ENCODE peak calls at places on chromosomes 11 and 22, in ten cellular contexts. V, G, R, A, O, H, K, J, W and U are unnamed samples.

GRCh38 chr22:40499187-40499753 is 128.9 kb downstream of the SGSM3 start:
- DNase-seq in V (peak; percentile 57), G (no peak), R (peak; percentile 43), A (no peak), O (no peak), H (no peak), K (peak; percentile 97), J (peak; percentile 95), W (peak; percentile 89), U (no peak)

GRCh38 chr11:117750357-117750756 is 46.7 kb downstream of the DSCAML1 start:
- DNase-seq in V (no peak), G (no peak), R (no peak), A (no peak), O (no peak), H (no peak), K (no peak), J (no peak), W (no peak), U (no peak)

GRCh38 chr11:16669799-16670415 is 68.5 kb upstream of the C11orf58 start:
- DNase-seq in V (peak; percentile 66), G (no peak), R (no peak), A (no peak), O (no peak), H (no peak), K (peak; percentile 24), J (peak; percentile 59), W (no peak), U (no peak)

GRCh38 chr11:20609727-20610707 is 10.6 kb downstream of the SLC6A5 start:
- DNase-seq in V (peak; percentile 75), G (peak; percentile 88), R (peak; percentile 77), A (peak; percentile 44), O (peak; percentile 66), H (peak; percentile 70), K (peak; percentile 73), J (peak; percentile 3), W (peak; percentile 65), U (peak; percentile 93)

GRCh38 chr11:103927535-103927934 is 108.9 kb upstream of the DDI1 start:
- DNase-seq in V (peak; percentile 17), G (no peak), R (no peak), A (peak; percentile 28), O (no peak), H (no peak), K (peak; percentile 56), J (no peak), W (no peak), U (no peak)

GRCh38 chr11:2806351-2807058 is 79.1 kb downstream of the CDKN1C start:
- DNase-seq in V (no peak), G (peak; percentile 39), R (no peak), A (no peak), O (peak; percentile 46), H (peak; percentile 20), K (no peak), J (no peak), W (no peak), U (no peak)

GRCh38 chr22:46574993-46575914 is 37.8 kb upstream of the CELSR1 start:
- DNase-seq in V (no peak), G (peak; percentile 39), R (no peak), A (no peak), O (peak; percentile 41), H (no peak), K (peak; percentile 10), J (no peak), W (peak; percentile 64), U (no peak)

GRCh38 chr11:45144126-45145082 is 2.0 kb upstream of the PRDM11 start:
- DNase-seq in V (no peak), G (no peak), R (no peak), A (peak; percentile 6), O (no peak), H (no peak), K (no peak), J (no peak), W (no peak), U (no peak)

GRCh38 chr11:82936261-82936660 is 34.7 kb downstream of the DDIAS start:
- DNase-seq in V (no peak), G (no peak), R (no peak), A (no peak), O (no peak), H (no peak), K (peak; percentile 87), J (no peak), W (peak; percentile 79), U (no peak)

GRCh38 chr11:111826322-111826950 is 44.9 kb downstream of the ALG9 start:
- DNase-seq in V (no peak), G (no peak), R (no peak), A (no peak), O (no peak), H (no peak), K (no peak), J (no peak), W (no peak), U (no peak)

DNA sequence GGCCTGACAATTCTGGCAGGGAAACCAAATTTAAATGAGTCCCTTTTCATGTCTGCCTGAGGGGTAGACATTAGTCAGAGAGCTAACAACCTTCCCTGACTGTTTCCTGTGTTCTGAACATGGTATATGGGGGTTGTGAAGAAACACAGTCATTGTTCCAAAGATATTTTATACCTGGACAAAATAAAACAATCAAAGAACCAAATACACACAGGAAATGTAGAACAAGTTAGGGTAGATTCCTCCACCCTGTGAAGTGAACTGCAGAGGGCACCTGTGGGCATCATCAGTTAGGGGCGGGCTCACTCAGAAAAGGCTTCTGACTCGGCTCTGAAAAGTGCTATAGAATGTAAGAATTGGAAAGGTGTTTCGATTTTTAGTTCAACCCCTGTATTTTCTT is 231.9 kb upstream of the CADM1 start:
- DNase-seq in V (no peak), G (no peak), R (no peak), A (peak; percentile 3), O (no peak), H (peak; percentile 19), K (no peak), J (no peak), W (no peak), U (no peak)
- TF ChIP-seq CTCF in V (no peak), G (no peak), R (no peak), A (peak; percentile 36), O (no peak), H (peak; percentile 18), K (no peak), J (no peak), W (no peak), U (no peak)

GRCh38 chr11:65380460-65381126 is 1.9 kb downstream of the SLC25A45 start:
- DNase-seq in V (no peak), G (no peak), R (no peak), A (no peak), O (no peak), H (no peak), K (no peak), J (no peak), W (no peak), U (no peak)

GRCh38 chr11:65383778-65384177 is 1.3 kb upstream of the SLC25A45 start:
- DNase-seq in V (no peak), G (no peak), R (no peak), A (no peak), O (no peak), H (no peak), K (no peak), J (no peak), W (no peak), U (no peak)

GRCh38 chr11:65381721-65382035 is 768 bp downstream of the SLC25A45 start:
- DNase-seq in V (peak; percentile 66), G (no peak), R (no peak), A (peak; percentile 44), O (no peak), H (no peak), K (no peak), J (peak; percentile 6), W (no peak), U (no peak)

GRCh38 chr11:65382804-65383368 is 440 bp upstream of the SLC25A45 start:
- DNase-seq in V (peak; percentile 63), G (no peak), R (no peak), A (no peak), O (no peak), H (peak; percentile 96), K (no peak), J (no peak), W (no peak), U (no peak)

DNA sequence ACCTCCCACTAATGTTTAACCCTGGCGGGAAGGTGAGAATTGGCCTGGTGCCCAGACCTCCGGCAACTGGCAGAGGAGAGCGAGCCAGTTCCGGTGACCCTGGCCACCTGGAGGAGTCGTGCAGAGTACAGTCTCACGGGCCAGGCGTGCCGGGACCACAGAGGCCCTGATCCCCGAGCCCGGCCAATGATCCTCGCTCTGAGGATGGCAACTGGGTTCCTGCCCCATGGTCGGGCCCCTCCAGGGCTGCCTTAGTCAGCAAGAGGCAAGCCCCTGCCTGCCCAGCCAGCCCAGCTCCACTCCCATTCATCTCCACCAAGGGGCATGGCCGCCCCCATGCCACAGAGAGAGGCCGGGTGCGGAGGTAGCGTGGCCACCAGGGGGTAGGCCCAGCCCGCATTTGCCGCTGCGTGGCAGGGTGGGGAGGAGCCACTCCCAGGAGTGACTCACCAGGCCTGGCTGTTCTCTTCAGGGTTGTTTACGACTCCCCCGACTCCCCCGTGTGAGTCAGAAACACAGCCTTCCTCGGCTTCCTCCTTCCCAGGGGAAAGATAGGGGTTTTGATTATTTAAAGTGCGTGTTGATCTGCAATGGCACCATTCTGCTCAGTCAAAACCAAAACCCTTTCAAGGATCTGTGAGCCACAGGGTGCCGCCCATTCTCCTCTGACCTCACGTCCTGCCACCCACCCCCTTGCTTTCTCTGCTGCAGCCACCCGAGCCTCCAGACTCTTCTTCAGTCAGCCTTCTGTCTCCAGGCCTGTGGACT is at the start of gene SLC25A45:
- DNase-seq in V (peak; percentile 94), G (peak; percentile 91), R (peak; percentile 78), A (peak; percentile 86), O (peak; percentile 93), H (peak; percentile 88), K (peak; percentile 99), J (peak; percentile 84), W (peak; percentile 99), U (peak; percentile 61)
- TF ChIP-seq CTCF in V (peak; percentile 78), G (peak; percentile 93), R (peak; percentile 75), A (peak; percentile 84), O (peak; percentile 99), H (peak; percentile 87), K (peak; percentile 63), J (peak; percentile 58), W (peak; percentile 90), U (peak; percentile 81)

GRCh38 chr11:77075425-77075905 is 8.7 kb downstream of the CAPN5 start:
- DNase-seq in V (no peak), G (no peak), R (no peak), A (no peak), O (no peak), H (no peak), K (no peak), J (no peak), W (no peak), U (no peak)
- TF ChIP-seq CTCF in V (no peak), G (no peak), R (no peak), A (no peak), O (no peak), H (no peak), K (no peak), J (no peak), W (no peak), U (no peak)

DNA sequence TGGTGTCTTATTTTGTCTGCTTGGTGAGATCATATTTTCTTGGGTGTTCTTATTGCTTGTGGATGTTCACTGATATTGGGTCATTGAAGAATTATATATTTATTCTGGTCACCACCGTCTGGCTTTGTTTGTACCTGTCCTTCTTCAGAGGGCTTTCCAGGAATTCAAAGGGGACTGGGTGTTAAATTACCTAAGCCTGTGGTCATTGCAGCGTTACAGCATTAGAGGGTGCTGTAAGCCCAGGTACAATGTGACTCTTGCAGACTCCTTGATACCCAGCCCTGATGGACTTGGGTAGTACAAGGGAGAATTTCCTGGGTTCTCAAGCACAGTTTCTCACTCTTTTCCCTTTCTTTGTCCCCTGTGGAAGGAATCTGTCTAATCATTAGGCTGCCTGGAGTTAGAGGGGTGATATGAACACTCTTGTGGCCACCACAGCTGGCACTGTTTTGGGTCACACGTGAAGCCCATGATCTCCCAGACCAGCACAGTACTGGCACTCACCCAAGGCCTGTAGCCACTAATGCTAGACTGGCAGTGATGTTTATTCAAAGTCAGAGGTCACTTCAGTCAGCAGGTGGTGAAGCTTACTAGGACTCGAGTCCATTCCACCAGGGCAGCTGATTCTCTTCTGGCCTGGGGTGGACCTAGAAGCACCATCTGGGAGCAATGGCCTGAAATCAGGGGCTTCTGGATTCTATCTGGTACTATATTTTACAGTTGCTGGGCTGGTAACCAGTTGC is 56.1 kb upstream of the NARS2 start:
- DNase-seq in V (no peak), G (no peak), R (no peak), A (no peak), O (no peak), H (no peak), K (no peak), J (no peak), W (no peak), U (no peak)
- TF ChIP-seq CTCF in V (no peak), G (no peak), R (no peak), A (peak; percentile 34), O (no peak), H (no peak), K (no peak), J (no peak), W (no peak), U (no peak)